ENCODE peak calls at places on chromosomes 16 and 17, in nine cellular contexts. One of them, this sample, is unnamed.
A peak's percentile ranks its signal among the peaks of the same experiment; 100 is the strongest.

GRCh38 chr17:14744716-14745115 is 443.8 kb downstream of the HS3ST3B1 start:
- DNase-seq in ascending aorta: no peak
- DNase-seq in lower lobe of right lung: no peak
- DNase-seq in esophagus squamous epithelium: no peak
- DNase-seq in left ventricle myocardium inferior: no peak
- DNase-seq in lung: no peak
- DNase-seq in mammary epithelial cell: no peak
- DNase-seq in IMR-90: peak; percentile 40
- DNase-seq in A549: no peak
- DNase-seq in this sample: no peak

GRCh38 chr17:75965468-75965867 is 13.5 kb downstream of the ACOX1 start:
- DNase-seq in A549: no peak
- DNase-seq in left ventricle myocardium inferior: no peak
- DNase-seq in ascending aorta: no peak
- DNase-seq in IMR-90: no peak
- DNase-seq in mammary epithelial cell: no peak
- DNase-seq in lung: no peak
- DNase-seq in esophagus squamous epithelium: no peak
- DNase-seq in lower lobe of right lung: no peak
- DNase-seq in this sample: no peak

GRCh38 chr17:72033311-72033710 is 87.5 kb upstream of the SOX9 start:
- DNase-seq in left ventricle myocardium inferior: no peak
- DNase-seq in lung: no peak
- DNase-seq in IMR-90: no peak
- DNase-seq in ascending aorta: no peak
- DNase-seq in A549: no peak
- DNase-seq in mammary epithelial cell: no peak
- DNase-seq in esophagus squamous epithelium: no peak
- DNase-seq in lower lobe of right lung: no peak
- DNase-seq in this sample: no peak

GRCh38 chr16:86343111-86343642 is 167.2 kb upstream of the FOXF1 start:
- DNase-seq in mammary epithelial cell: peak; percentile 21
- DNase-seq in lower lobe of right lung: no peak
- DNase-seq in left ventricle myocardium inferior: peak; percentile 24
- DNase-seq in lung: no peak
- DNase-seq in ascending aorta: peak; percentile 84
- DNase-seq in IMR-90: peak; percentile 89
- DNase-seq in esophagus squamous epithelium: no peak
- DNase-seq in A549: no peak
- DNase-seq in this sample: no peak

GRCh38 chr17:27233783-27234182 is 60.1 kb upstream of the WSB1 start:
- DNase-seq in left ventricle myocardium inferior: no peak
- DNase-seq in lung: no peak
- DNase-seq in IMR-90: no peak
- DNase-seq in esophagus squamous epithelium: no peak
- DNase-seq in A549: no peak
- DNase-seq in ascending aorta: no peak
- DNase-seq in mammary epithelial cell: no peak
- DNase-seq in lower lobe of right lung: no peak
- DNase-seq in this sample: no peak

GRCh38 chr17:72414032-72414396 is 293.2 kb downstream of the SOX9 start:
- DNase-seq in IMR-90: no peak
- DNase-seq in left ventricle myocardium inferior: no peak
- DNase-seq in A549: no peak
- DNase-seq in ascending aorta: no peak
- DNase-seq in lung: no peak
- DNase-seq in esophagus squamous epithelium: no peak
- DNase-seq in mammary epithelial cell: no peak
- DNase-seq in lower lobe of right lung: no peak
- DNase-seq in this sample: no peak

GRCh38 chr16:78275420-78275819 is 176.0 kb downstream of the WWOX start:
- DNase-seq in IMR-90: no peak
- DNase-seq in ascending aorta: no peak
- DNase-seq in A549: no peak
- DNase-seq in lung: no peak
- DNase-seq in esophagus squamous epithelium: no peak
- DNase-seq in mammary epithelial cell: no peak
- DNase-seq in lower lobe of right lung: no peak
- DNase-seq in left ventricle myocardium inferior: no peak
- DNase-seq in this sample: no peak

GRCh38 chr16:10514369-10515055 is 65.9 kb downstream of the EMP2 start:
- DNase-seq in A549: peak; percentile 40
- DNase-seq in esophagus squamous epithelium: no peak
- DNase-seq in IMR-90: peak; percentile 70
- DNase-seq in left ventricle myocardium inferior: no peak
- DNase-seq in mammary epithelial cell: peak; percentile 52
- DNase-seq in lower lobe of right lung: no peak
- DNase-seq in ascending aorta: peak; percentile 84
- DNase-seq in lung: peak; percentile 56
- DNase-seq in this sample: peak; percentile 67

GRCh38 chr16:59886021-59886420 is 1151.9 kb upstream of the GOT2 start:
- DNase-seq in lung: no peak
- DNase-seq in esophagus squamous epithelium: no peak
- DNase-seq in A549: no peak
- DNase-seq in ascending aorta: no peak
- DNase-seq in lower lobe of right lung: no peak
- DNase-seq in mammary epithelial cell: peak; percentile 73
- DNase-seq in left ventricle myocardium inferior: peak; percentile 36
- DNase-seq in IMR-90: peak; percentile 5
- DNase-seq in this sample: no peak

GRCh38 chr17:78736526-78737079 is 45.5 kb downstream of the CYTH1 start:
- DNase-seq in ascending aorta: peak; percentile 83
- DNase-seq in lung: peak; percentile 91
- DNase-seq in left ventricle myocardium inferior: peak; percentile 79
- DNase-seq in mammary epithelial cell: peak; percentile 93
- DNase-seq in A549: peak; percentile 89
- DNase-seq in IMR-90: no peak
- DNase-seq in lower lobe of right lung: peak; percentile 93
- DNase-seq in esophagus squamous epithelium: no peak
- DNase-seq in this sample: peak; percentile 85
- TF ChIP-seq CTCF in ascending aorta: no peak
- TF ChIP-seq CTCF in lung: no peak
- TF ChIP-seq CTCF in left ventricle myocardium inferior: peak; percentile 38
- TF ChIP-seq CTCF in mammary epithelial cell: peak; percentile 41
- TF ChIP-seq CTCF in A549: no peak
- TF ChIP-seq CTCF in IMR-90: no peak
- TF ChIP-seq CTCF in lower lobe of right lung: no peak
- TF ChIP-seq CTCF in esophagus squamous epithelium: peak; percentile 44
- TF ChIP-seq CTCF in this sample: no peak

GRCh38 chr17:78431692-78431958 is 53.2 kb downstream of the PGS1 start:
- DNase-seq in left ventricle myocardium inferior: no peak
- DNase-seq in IMR-90: no peak
- DNase-seq in A549: no peak
- DNase-seq in esophagus squamous epithelium: no peak
- DNase-seq in mammary epithelial cell: no peak
- DNase-seq in lung: no peak
- DNase-seq in lower lobe of right lung: no peak
- DNase-seq in ascending aorta: no peak
- DNase-seq in this sample: no peak
- H3K27ac ChIP-seq in left ventricle myocardium inferior: no peak overlapping the region
- H3K27ac ChIP-seq in IMR-90: no peak overlapping the region
- H3K27ac ChIP-seq in A549: no peak overlapping the region
- H3K27ac ChIP-seq in esophagus squamous epithelium: no peak overlapping the region
- H3K27ac ChIP-seq in mammary epithelial cell: no peak overlapping the region
- H3K27ac ChIP-seq in lung: no peak overlapping the region
- H3K27ac ChIP-seq in lower lobe of right lung: no peak overlapping the region
- H3K27ac ChIP-seq in ascending aorta: no peak overlapping the region
- H3K27ac ChIP-seq in this sample: no peak overlapping the region

GRCh38 chr17:34527908-34528470 is 51.4 kb upstream of the TMEM132E start:
- DNase-seq in lung: no peak
- DNase-seq in lower lobe of right lung: no peak
- DNase-seq in left ventricle myocardium inferior: no peak
- DNase-seq in A549: no peak
- DNase-seq in ascending aorta: no peak
- DNase-seq in esophagus squamous epithelium: no peak
- DNase-seq in mammary epithelial cell: no peak
- DNase-seq in IMR-90: no peak
- DNase-seq in this sample: no peak
- TF ChIP-seq CTCF in lung: no peak
- TF ChIP-seq CTCF in lower lobe of right lung: no peak
- TF ChIP-seq CTCF in left ventricle myocardium inferior: no peak
- TF ChIP-seq CTCF in A549: no peak
- TF ChIP-seq CTCF in ascending aorta: no peak
- TF ChIP-seq CTCF in esophagus squamous epithelium: no peak
- TF ChIP-seq CTCF in mammary epithelial cell: no peak
- TF ChIP-seq CTCF in IMR-90: no peak
- TF ChIP-seq CTCF in this sample: no peak

GRCh38 chr16:84594725-84595038 is 23.2 kb downstream of the COTL1 start:
- DNase-seq in A549: no peak
- DNase-seq in esophagus squamous epithelium: no peak
- DNase-seq in mammary epithelial cell: no peak
- DNase-seq in lower lobe of right lung: no peak
- DNase-seq in IMR-90: no peak
- DNase-seq in left ventricle myocardium inferior: no peak
- DNase-seq in ascending aorta: no peak
- DNase-seq in lung: no peak
- DNase-seq in this sample: no peak
- H3K27ac ChIP-seq in A549: no peak overlapping the region
- H3K27ac ChIP-seq in esophagus squamous epithelium: peak overlapping the region; percentile 56
- H3K27ac ChIP-seq in mammary epithelial cell: no peak overlapping the region
- H3K27ac ChIP-seq in lower lobe of right lung: peak overlapping the region; percentile 25
- H3K27ac ChIP-seq in IMR-90: no peak overlapping the region
- H3K27ac ChIP-seq in left ventricle myocardium inferior: no peak overlapping the region
- H3K27ac ChIP-seq in ascending aorta: no peak overlapping the region
- H3K27ac ChIP-seq in lung: no peak overlapping the region
- H3K27ac ChIP-seq in this sample: peak overlapping the region; percentile 6

DNA sequence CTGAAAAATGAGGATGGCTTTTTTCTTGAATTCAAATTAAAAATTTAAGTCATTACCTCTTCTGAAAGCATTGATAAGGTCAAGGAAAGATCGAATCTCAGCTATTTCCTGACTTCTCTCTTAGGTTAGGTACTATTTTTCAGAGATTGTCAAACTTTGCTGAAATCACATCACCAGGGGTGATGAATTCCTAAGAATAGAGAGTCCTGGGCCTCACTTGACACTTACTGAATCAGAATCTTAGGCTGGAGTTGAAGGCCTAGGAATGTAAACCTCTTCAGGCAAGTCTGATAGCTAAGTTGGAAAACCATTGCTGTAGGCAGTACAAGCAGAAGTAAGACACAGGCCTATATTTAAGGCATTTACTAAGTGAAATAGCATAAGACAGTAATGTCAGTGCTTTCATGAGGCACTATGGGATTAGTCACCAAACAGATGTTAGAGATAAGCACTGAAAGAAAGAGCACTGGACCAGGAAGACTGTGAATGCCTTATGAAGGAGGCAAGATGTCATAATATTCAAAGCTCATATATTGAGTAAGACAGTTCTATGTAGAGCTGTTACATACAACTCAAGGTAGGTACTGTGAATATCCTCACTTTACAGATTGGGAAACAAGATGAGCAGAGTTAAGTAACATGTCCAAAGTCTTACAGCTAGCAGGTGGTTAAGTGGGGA is 21.5 kb downstream of the DCAF7 start:
- DNase-seq in lower lobe of right lung: no peak
- DNase-seq in left ventricle myocardium inferior: no peak
- DNase-seq in esophagus squamous epithelium: no peak
- DNase-seq in ascending aorta: no peak
- DNase-seq in lung: no peak
- DNase-seq in mammary epithelial cell: peak; percentile 81
- DNase-seq in IMR-90: peak; percentile 93
- DNase-seq in A549: no peak
- DNase-seq in this sample: no peak
- TF ChIP-seq CTCF in lower lobe of right lung: no peak
- TF ChIP-seq CTCF in left ventricle myocardium inferior: no peak
- TF ChIP-seq CTCF in esophagus squamous epithelium: no peak
- TF ChIP-seq CTCF in ascending aorta: no peak
- TF ChIP-seq CTCF in lung: no peak
- TF ChIP-seq CTCF in mammary epithelial cell: no peak
- TF ChIP-seq CTCF in IMR-90: no peak
- TF ChIP-seq CTCF in A549: no peak
- TF ChIP-seq CTCF in this sample: no peak

GRCh38 chr16:87555647-87556046 is 46.7 kb upstream of the JPH3 start:
- DNase-seq in A549: no peak
- DNase-seq in IMR-90: no peak
- DNase-seq in lower lobe of right lung: no peak
- DNase-seq in left ventricle myocardium inferior: no peak
- DNase-seq in lung: no peak
- DNase-seq in ascending aorta: no peak
- DNase-seq in esophagus squamous epithelium: no peak
- DNase-seq in mammary epithelial cell: no peak
- DNase-seq in this sample: no peak

GRCh38 chr16:87559976-87560375 is 42.3 kb upstream of the JPH3 start:
- DNase-seq in IMR-90: no peak
- DNase-seq in lower lobe of right lung: no peak
- DNase-seq in left ventricle myocardium inferior: no peak
- DNase-seq in ascending aorta: no peak
- DNase-seq in esophagus squamous epithelium: no peak
- DNase-seq in mammary epithelial cell: no peak
- DNase-seq in A549: no peak
- DNase-seq in lung: no peak
- DNase-seq in this sample: no peak

GRCh38 chr16:87554754-87555427 is 47.4 kb upstream of the JPH3 start:
- DNase-seq in IMR-90: no peak
- DNase-seq in esophagus squamous epithelium: no peak
- DNase-seq in ascending aorta: no peak
- DNase-seq in left ventricle myocardium inferior: no peak
- DNase-seq in mammary epithelial cell: no peak
- DNase-seq in lung: no peak
- DNase-seq in A549: no peak
- DNase-seq in lower lobe of right lung: peak; percentile 63
- DNase-seq in this sample: no peak

GRCh38 chr16:87558682-87559081 is 43.6 kb upstream of the JPH3 start:
- DNase-seq in ascending aorta: no peak
- DNase-seq in mammary epithelial cell: no peak
- DNase-seq in A549: no peak
- DNase-seq in left ventricle myocardium inferior: no peak
- DNase-seq in IMR-90: no peak
- DNase-seq in lung: no peak
- DNase-seq in esophagus squamous epithelium: no peak
- DNase-seq in lower lobe of right lung: no peak
- DNase-seq in this sample: no peak

DNA sequence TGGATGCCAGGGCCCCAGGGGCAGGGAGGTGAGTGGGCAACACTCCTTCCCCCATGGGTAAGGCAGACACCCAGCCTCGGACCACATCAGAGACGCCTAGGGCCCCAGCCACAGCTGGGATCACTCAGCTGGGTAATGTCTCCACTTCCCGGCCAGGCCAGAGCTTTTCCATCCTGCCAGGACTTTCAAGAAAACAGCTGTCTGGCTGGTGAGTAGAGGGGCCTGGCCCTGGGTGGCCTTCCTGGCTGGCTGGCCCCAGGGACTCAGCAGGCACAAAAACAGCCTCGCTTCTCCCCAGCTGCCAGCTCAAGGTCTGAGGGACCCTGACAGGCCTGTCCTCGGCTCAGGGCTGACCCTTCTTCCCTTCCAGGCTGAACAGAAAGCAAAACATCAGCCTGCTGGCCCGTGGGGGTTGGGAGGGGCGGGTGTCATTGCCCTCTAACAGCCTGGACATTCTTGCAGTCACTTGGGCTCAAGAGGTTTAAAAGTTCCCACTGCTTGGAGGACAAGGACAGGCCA is 45.3 kb upstream of the JPH3 start:
- DNase-seq in left ventricle myocardium inferior: peak; percentile 68
- DNase-seq in lung: peak; percentile 39
- DNase-seq in esophagus squamous epithelium: no peak
- DNase-seq in ascending aorta: peak; percentile 72
- DNase-seq in IMR-90: peak; percentile 23
- DNase-seq in lower lobe of right lung: no peak
- DNase-seq in A549: no peak
- DNase-seq in mammary epithelial cell: no peak
- DNase-seq in this sample: no peak
- H3K27ac ChIP-seq in left ventricle myocardium inferior: peak overlapping the region; percentile 79
- H3K27ac ChIP-seq in lung: no peak overlapping the region
- H3K27ac ChIP-seq in esophagus squamous epithelium: peak overlapping the region; percentile 88
- H3K27ac ChIP-seq in ascending aorta: peak overlapping the region; percentile 88
- H3K27ac ChIP-seq in IMR-90: peak overlapping the region; percentile 45
- H3K27ac ChIP-seq in lower lobe of right lung: peak overlapping the region; percentile 67
- H3K27ac ChIP-seq in A549: no peak overlapping the region
- H3K27ac ChIP-seq in mammary epithelial cell: no peak overlapping the region
- H3K27ac ChIP-seq in this sample: no peak overlapping the region